ENCODE peak calls at places on chromosomes 3 and 15, in six cellular contexts. V is cardiac fibroblast, K is sigmoid colon, C is lower leg skin, N is upper lobe of right lung, O is BJ. F is an unnamed sample.

GRCh38 chr3:139718415-139718814 is 40.6 kb upstream of the NMNAT3 start:
- DNase-seq in N (no peak), C (no peak), O (no peak), V (peak), K (no peak), F (peak)

GRCh38 chr15:67823371-67824156 is 1.7 kb upstream of the SKOR1 start:
- DNase-seq in V (no peak), C (no peak), O (no peak), N (no peak), K (no peak), F (no peak)

GRCh38 chr3:175695251-175695650 is 836.1 kb downstream of the NAALADL2 start:
- DNase-seq in C (no peak), K (no peak), V (no peak), N (no peak), O (no peak), F (no peak)

GRCh38 chr3:48656061-48656840 is 6.4 kb downstream of the CELSR3 start:
- DNase-seq in N (peak), V (peak), K (peak), O (no peak), C (peak), F (peak)

GRCh38 chr15:45126535-45127158 is 3.0 kb downstream of the DUOXA1 start:
- DNase-seq in C (no peak), V (peak), O (no peak), N (peak), K (no peak), F (peak)

GRCh38 chr3:184154909-184155643 is at the start of gene DVL3:
- DNase-seq in C (peak), K (peak), O (no peak), N (peak), V (peak), F (peak)

GRCh38 chr3:155753038-155753647 is 8.3 kb upstream of the PLCH1 start:
- DNase-seq in O (no peak), V (peak), K (no peak), C (no peak), N (no peak), F (peak)

GRCh38 chr3:178181784-178182183 is 354.5 kb upstream of the KCNMB2 start:
- DNase-seq in K (no peak), O (no peak), C (no peak), N (no peak), V (no peak), F (no peak)

GRCh38 chr15:83398591-83398990 is 48.5 kb upstream of the SH3GL3 start:
- DNase-seq in O (peak), N (no peak), V (no peak), C (no peak), K (no peak), F (peak)

GRCh38 chr15:98717942-98718341 is 69.6 kb downstream of the IGF1R start:
- DNase-seq in K (no peak), C (no peak), V (no peak), O (no peak), N (no peak), F (no peak)

GRCh38 chr3:58617338-58617761 is 40.2 kb upstream of the FAM107A start:
- DNase-seq in V (peak), C (no peak), K (peak), N (no peak), O (no peak), F (peak)

GRCh38 chr3:112759681-112760080 is 87.0 kb downstream of the CD200R1L start:
- DNase-seq in O (no peak), K (no peak), V (no peak), C (no peak), N (no peak), F (no peak)

GRCh38 chr15:61835476-61836106 is 224.7 kb downstream of the VPS13C start:
- DNase-seq in C (peak), O (peak), K (peak), V (peak), N (no peak), F (peak)
- H3K4me3 ChIP-seq in C (no peak), O (no peak), K (no peak), V (no peak), N (no peak), F (peak)

GRCh38 chr3:10983219-10983916 is 9.2 kb upstream of the SLC6A1 start:
- DNase-seq in V (peak), K (no peak), O (no peak), C (no peak), N (no peak), F (peak)
- TF ChIP-seq CTCF in V (peak), K (peak), O (peak), C (peak), N (peak), F (peak)

DNA sequence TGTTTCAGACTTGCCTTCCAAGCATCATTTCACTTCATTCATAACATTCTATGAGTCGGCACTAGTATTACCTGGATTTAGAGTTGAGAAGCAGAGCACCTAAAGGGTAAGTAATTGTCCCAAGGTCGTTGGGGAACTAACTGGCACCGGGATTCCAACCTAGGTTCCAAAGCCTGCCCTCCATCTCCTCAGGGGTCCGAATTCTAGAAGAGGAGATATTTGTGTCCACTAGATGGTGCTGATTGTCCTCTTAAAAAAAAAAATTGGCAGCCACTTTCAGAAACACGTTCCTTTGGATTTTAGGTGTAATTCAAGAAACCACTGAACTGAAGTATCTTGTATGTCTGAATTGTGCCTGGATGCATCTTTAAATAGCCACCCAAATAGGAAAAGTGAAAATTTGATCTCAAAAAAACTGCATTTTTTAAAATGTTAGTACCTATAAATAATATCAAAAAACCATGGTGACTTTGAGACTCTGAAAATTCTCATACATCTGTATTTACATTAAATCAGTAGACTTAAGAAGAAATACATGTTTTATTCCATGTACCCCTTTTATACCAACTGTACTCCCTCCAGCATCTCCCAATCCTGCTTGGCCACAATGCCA is 3.9 kb upstream of the FSIP1 start:
- DNase-seq in O (no peak), C (no peak), V (peak), K (no peak), N (no peak), F (peak)
- H3K4me3 ChIP-seq in O (no peak), C (no peak), V (no peak), K (no peak), N (no peak), F (no peak)

GRCh38 chr3:13521309-13521708 is 27.6 kb upstream of the FBLN2 start:
- DNase-seq in O (no peak), C (no peak), V (no peak), N (no peak), K (no peak), F (no peak)

GRCh38 chr3:13520326-13520880 is 28.5 kb upstream of the FBLN2 start:
- DNase-seq in K (no peak), V (no peak), O (no peak), N (no peak), C (no peak), F (no peak)

GRCh38 chr3:13519392-13519791 is 29.5 kb upstream of the FBLN2 start:
- DNase-seq in K (no peak), O (no peak), V (no peak), N (no peak), C (no peak), F (no peak)

GRCh38 chr3:13524979-13525669 is 23.8 kb upstream of the FBLN2 start:
- DNase-seq in O (peak), K (no peak), V (peak), C (no peak), N (no peak), F (peak)

GRCh38 chr3:13522236-13522635 is 26.7 kb upstream of the FBLN2 start:
- DNase-seq in N (no peak), O (no peak), K (no peak), V (no peak), C (no peak), F (no peak)
- TF ChIP-seq CTCF in N (no peak), O (no peak), K (no peak), V (no peak), C (no peak), F (no peak)

F was measured in foreskin fibroblast.